ENCODE peak calls at places on chromosome 11, in five cellular contexts. M is HepG2, D is H1, R is GM12878, Z is NT2/D1. I is an unnamed sample.

GRCh38 chr11:105092255-105093239 is 47.0 kb downstream of the CARD18 start:
- DNase-seq in M (no peak), D (no peak), R (no peak), Z (no peak), I (no peak)

GRCh38 chr11:129643031-129643721 is 172.5 kb upstream of the TMEM45B start:
- DNase-seq in M (no peak), D (no peak), R (no peak), Z (no peak), I (no peak)

GRCh38 chr11:17277024-17277584 is 565 bp downstream of the NUCB2 start:
- DNase-seq in M (no peak), D (no peak), R (no peak), Z (no peak), I (no peak)

GRCh38 chr11:25941353-25941752 is 390.6 kb upstream of the ANO3 start:
- DNase-seq in M (no peak), D (no peak), R (no peak), Z (no peak), I (no peak)

GRCh38 chr11:114219559-114220349 is 76.4 kb upstream of the NNMT start:
- DNase-seq in M (no peak), D (no peak), R (no peak), Z (no peak), I (no peak)

GRCh38 chr11:73265853-73266643 is 6.1 kb upstream of the P2RY6 start:
- DNase-seq in M (no peak), D (no peak), R (no peak), Z (no peak), I (no peak)

GRCh38 chr11:12469451-12469850 is 92.1 kb downstream of the PARVA start:
- DNase-seq in M (no peak), D (no peak), R (no peak), Z (no peak), I (no peak)

GRCh38 chr11:73999581-74000306 is 9.1 kb downstream of the UCP3 start:
- DNase-seq in M (no peak), D (no peak), R (no peak), Z (no peak), I (no peak)

GRCh38 chr11:63937713-63938480 is 905 bp upstream of the NAA40 start:
- DNase-seq in M (no peak), D (no peak), R (no peak), Z (no peak), I (no peak)

GRCh38 chr11:126638663-126639062 is 283.2 kb downstream of the ST3GAL4 start:
- DNase-seq in M (no peak), D (no peak), R (no peak), Z (no peak), I (no peak)

GRCh38 chr11:59192446-59193020 is 20.2 kb downstream of the MPEG1 start:
- DNase-seq in M (no peak), D (no peak), R (no peak), Z (no peak), I (no peak)

GRCh38 chr11:6755303-6755952 is 16.3 kb downstream of the OR2AG2 start:
- DNase-seq in M (peak), D (no peak), R (no peak), Z (peak), I (peak)

GRCh38 chr11:35747638-35748037 is 85.1 kb downstream of the TRIM44 start:
- DNase-seq in M (no peak), D (no peak), R (no peak), Z (no peak), I (no peak)

GRCh38 chr11:32597914-32598313 is 14.3 kb downstream of the EIF3M start:
- DNase-seq in M (no peak), D (no peak), R (no peak), Z (no peak), I (no peak)

GRCh38 chr11:61149624-61150615 is 11.3 kb downstream of the VPS37C start:
- DNase-seq in M (peak), D (no peak), R (no peak), Z (no peak), I (no peak)

GRCh38 chr11:61889831-61890230 is 1.5 kb downstream of the FADS3 start:
- DNase-seq in M (no peak), D (no peak), R (no peak), Z (no peak), I (no peak)

DNA sequence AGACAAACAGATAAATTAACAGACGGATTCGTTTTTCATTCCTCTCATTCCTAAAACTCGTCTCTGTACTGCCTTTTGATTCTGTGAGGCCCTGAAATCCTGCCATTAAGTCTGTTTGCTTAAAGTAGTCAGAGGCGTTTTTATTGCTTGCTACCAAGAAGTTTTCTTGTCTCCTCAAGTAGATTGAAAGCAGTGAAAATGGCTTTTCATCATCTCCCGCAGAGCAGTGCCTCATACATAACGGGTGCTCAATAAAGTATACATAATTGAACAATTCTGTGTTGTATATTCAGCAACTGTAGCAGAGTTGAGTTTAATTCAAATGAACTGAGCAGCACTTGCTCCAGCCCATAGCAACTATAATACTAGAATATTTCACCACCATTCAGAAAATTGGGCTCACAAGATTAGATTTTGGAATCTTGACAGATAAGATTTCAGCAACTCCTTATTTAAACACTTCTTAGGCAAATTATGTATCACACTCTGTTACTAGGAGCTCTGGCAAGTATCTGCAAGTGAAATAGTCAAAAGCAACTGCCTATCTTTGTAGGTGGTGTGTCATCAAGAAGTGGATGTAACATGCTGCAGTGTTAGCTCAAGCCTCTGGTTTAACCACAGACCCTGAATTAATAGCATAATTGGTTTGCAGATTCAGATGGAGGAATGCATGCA is 20.0 kb downstream of the FIBIN start:
- DNase-seq in M (no peak), D (no peak), R (no peak), Z (no peak), I (peak)
- TF ChIP-seq SUZ12 in M (no peak), D (no peak), R (no peak), Z (no peak), I (no peak)

DNA sequence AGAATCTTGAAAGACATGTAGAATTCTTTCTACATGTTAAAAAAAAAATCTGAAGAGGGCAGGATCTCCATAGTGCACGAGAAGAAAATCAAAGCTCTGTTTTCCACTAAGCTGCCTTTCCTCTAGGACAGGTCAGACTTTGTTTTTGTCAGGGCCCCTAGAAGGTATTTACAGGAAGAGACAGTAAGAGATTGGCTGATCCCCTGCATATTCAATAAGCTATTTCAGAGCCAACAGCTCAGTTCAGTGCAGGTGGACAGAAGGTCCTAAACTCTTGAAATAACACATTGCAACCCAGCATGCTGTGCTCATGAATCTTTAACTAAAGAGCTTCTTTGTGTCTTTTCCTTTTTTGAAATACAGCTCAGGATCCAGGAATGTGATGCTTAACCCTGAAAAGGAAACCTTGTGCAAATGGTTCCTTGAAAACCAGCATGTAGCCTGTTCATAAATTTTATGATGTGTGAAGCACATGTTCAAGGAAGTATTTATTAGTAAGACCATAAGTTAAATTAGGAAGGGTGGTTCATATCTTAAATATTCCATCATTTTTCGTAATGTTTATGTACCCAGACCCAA is 43.9 kb downstream of the BBOX1 start:
- DNase-seq in M (no peak), D (peak), R (no peak), Z (no peak), I (no peak)
- TF ChIP-seq SUZ12 in M (no peak), D (no peak), R (no peak), Z (no peak), I (no peak)

DNA sequence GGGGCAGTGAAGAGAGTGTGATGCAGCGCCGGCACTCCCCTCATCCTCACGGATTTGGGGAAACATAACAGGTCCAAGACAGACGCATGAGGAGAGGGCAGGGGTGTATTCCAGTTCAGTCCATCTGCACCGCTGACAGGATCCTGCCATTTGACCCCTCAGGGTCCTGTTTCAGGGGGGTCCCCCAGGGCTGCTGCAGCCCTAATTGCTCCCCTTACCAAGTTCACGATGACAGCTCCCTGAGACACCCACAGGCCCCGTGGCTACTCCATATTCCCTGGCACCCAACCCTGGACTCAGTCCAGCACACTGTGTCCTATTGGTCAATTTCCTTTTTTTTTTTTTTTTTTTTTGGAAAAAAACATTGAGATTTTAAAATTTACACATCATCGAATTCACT is 41.5 kb downstream of the SHANK2 start:
- DNase-seq in M (no peak), D (no peak), R (no peak), Z (no peak), I (no peak)
- TF ChIP-seq SUZ12 in M (no peak), D (no peak), R (no peak), Z (no peak), I (no peak)

DNA sequence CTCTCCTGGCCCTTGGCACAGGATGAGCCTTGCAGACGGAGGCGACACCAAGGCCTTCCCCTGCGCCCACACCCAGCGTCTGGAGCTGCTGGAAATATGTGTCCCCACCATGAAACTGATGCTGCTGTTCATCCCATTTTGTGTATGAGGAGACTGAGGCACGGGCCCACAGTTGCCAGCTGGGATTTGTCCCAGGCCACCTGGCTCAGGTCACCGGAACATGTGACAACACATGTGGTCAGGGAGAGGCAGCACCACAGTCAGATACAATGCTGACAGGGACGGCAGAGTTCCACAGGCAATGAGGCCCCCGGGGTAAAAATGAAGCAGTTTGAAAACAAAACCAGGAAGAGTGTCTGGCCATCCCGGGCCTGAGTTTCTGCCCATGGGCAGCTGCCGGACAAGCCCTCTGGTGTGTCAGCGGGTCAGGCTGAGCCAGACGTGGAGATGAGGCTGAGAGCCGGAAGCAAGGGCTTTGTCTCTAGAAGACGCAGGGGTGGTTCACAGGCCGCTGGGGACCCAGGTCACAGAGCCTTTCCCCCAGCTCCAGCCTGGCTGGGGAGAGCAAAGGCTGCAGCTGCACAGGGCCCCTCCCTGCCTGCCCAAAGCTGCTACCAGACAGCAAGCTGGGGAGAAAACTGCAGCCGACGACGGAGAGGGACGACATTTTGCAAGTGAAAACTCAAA is 80.7 kb downstream of the CDKN1C start:
- DNase-seq in M (no peak), D (no peak), R (no peak), Z (no peak), I (no peak)
- TF ChIP-seq SUZ12 in M (no peak), D (no peak), R (no peak), Z (no peak), I (no peak)

GRCh38 chr11:79198898-79199250 is 242.0 kb downstream of the TENM4 start:
- DNase-seq in M (no peak), D (no peak), R (no peak), Z (no peak), I (no peak)
- TF ChIP-seq SUZ12 in M (no peak), D (no peak), R (no peak), Z (no peak), I (no peak)